ENCODE peak calls at places on chromosome 21, in six cellular contexts. One of them, this sample, is unnamed.

GRCh38 chr21:33668180-33668579 is 25.9 kb downstream of the ITSN1 start:
- DNase-seq in activated effector memory CD4-positive, alpha-beta T cell treated with anti-CD3 and anti-CD28 coated beads, Interleukin-2, amount 50 U/mL, for 16 hours: no peak
- DNase-seq in stimulated activated CD4-positive, alpha-beta T cell treated with anti-CD3 and anti-CD28 coated beads, Interleukin-2, amount 100 ng/mL, for 48 hours: no peak
- DNase-seq in activated CD4-positive, alpha-beta T cell treated with anti-CD3 and anti-CD28 coated beads, Interleukin-2, amount 50 U/mL, for 1 hour: no peak
- DNase-seq in left kidney: no peak
- DNase-seq in ACHN: no peak
- DNase-seq in this sample: no peak

GRCh38 chr21:43318841-43319781 is 107.8 kb downstream of the SIK1 start:
- DNase-seq in activated effector memory CD4-positive, alpha-beta T cell treated with anti-CD3 and anti-CD28 coated beads, Interleukin-2, amount 50 U/mL, for 16 hours: no peak
- DNase-seq in activated CD4-positive, alpha-beta T cell treated with anti-CD3 and anti-CD28 coated beads, Interleukin-2, amount 50 U/mL, for 1 hour: no peak
- DNase-seq in stimulated activated CD4-positive, alpha-beta T cell treated with anti-CD3 and anti-CD28 coated beads, Interleukin-2, amount 100 ng/mL, for 48 hours: no peak
- DNase-seq in left kidney: peak
- DNase-seq in ACHN: no peak
- DNase-seq in this sample: no peak

GRCh38 chr21:21860888-21861287 is 862.7 kb downstream of the NCAM2 start:
- DNase-seq in stimulated activated CD4-positive, alpha-beta T cell treated with anti-CD3 and anti-CD28 coated beads, Interleukin-2, amount 100 ng/mL, for 48 hours: no peak
- DNase-seq in left kidney: peak
- DNase-seq in activated CD4-positive, alpha-beta T cell treated with anti-CD3 and anti-CD28 coated beads, Interleukin-2, amount 50 U/mL, for 1 hour: no peak
- DNase-seq in ACHN: peak
- DNase-seq in activated effector memory CD4-positive, alpha-beta T cell treated with anti-CD3 and anti-CD28 coated beads, Interleukin-2, amount 50 U/mL, for 16 hours: no peak
- DNase-seq in this sample: peak

GRCh38 chr21:33229776-33230517 is at the start of gene IFNAR2:
- DNase-seq in left kidney: peak
- DNase-seq in activated effector memory CD4-positive, alpha-beta T cell treated with anti-CD3 and anti-CD28 coated beads, Interleukin-2, amount 50 U/mL, for 16 hours: peak
- DNase-seq in stimulated activated CD4-positive, alpha-beta T cell treated with anti-CD3 and anti-CD28 coated beads, Interleukin-2, amount 100 ng/mL, for 48 hours: peak
- DNase-seq in activated CD4-positive, alpha-beta T cell treated with anti-CD3 and anti-CD28 coated beads, Interleukin-2, amount 50 U/mL, for 1 hour: peak
- DNase-seq in ACHN: peak
- DNase-seq in this sample: peak

GRCh38 chr21:44370027-44370735 is 16.8 kb downstream of the TRPM2 start:
- DNase-seq in left kidney: peak
- DNase-seq in ACHN: peak
- DNase-seq in activated CD4-positive, alpha-beta T cell treated with anti-CD3 and anti-CD28 coated beads, Interleukin-2, amount 50 U/mL, for 1 hour: no peak
- DNase-seq in stimulated activated CD4-positive, alpha-beta T cell treated with anti-CD3 and anti-CD28 coated beads, Interleukin-2, amount 100 ng/mL, for 48 hours: no peak
- DNase-seq in activated effector memory CD4-positive, alpha-beta T cell treated with anti-CD3 and anti-CD28 coated beads, Interleukin-2, amount 50 U/mL, for 16 hours: peak
- DNase-seq in this sample: no peak

GRCh38 chr21:46206163-46207005 is 22.1 kb upstream of the SPATC1L start:
- DNase-seq in activated effector memory CD4-positive, alpha-beta T cell treated with anti-CD3 and anti-CD28 coated beads, Interleukin-2, amount 50 U/mL, for 16 hours: no peak
- DNase-seq in left kidney: no peak
- DNase-seq in ACHN: no peak
- DNase-seq in activated CD4-positive, alpha-beta T cell treated with anti-CD3 and anti-CD28 coated beads, Interleukin-2, amount 50 U/mL, for 1 hour: no peak
- DNase-seq in stimulated activated CD4-positive, alpha-beta T cell treated with anti-CD3 and anti-CD28 coated beads, Interleukin-2, amount 100 ng/mL, for 48 hours: no peak
- DNase-seq in this sample: no peak

GRCh38 chr21:31222142-31222541 is 121.9 kb downstream of the TIAM1 start:
- DNase-seq in activated CD4-positive, alpha-beta T cell treated with anti-CD3 and anti-CD28 coated beads, Interleukin-2, amount 50 U/mL, for 1 hour: no peak
- DNase-seq in ACHN: no peak
- DNase-seq in stimulated activated CD4-positive, alpha-beta T cell treated with anti-CD3 and anti-CD28 coated beads, Interleukin-2, amount 100 ng/mL, for 48 hours: no peak
- DNase-seq in activated effector memory CD4-positive, alpha-beta T cell treated with anti-CD3 and anti-CD28 coated beads, Interleukin-2, amount 50 U/mL, for 16 hours: no peak
- DNase-seq in left kidney: no peak
- DNase-seq in this sample: no peak

GRCh38 chr21:20443558-20444155 is 554.6 kb upstream of the NCAM2 start:
- DNase-seq in activated effector memory CD4-positive, alpha-beta T cell treated with anti-CD3 and anti-CD28 coated beads, Interleukin-2, amount 50 U/mL, for 16 hours: no peak
- DNase-seq in stimulated activated CD4-positive, alpha-beta T cell treated with anti-CD3 and anti-CD28 coated beads, Interleukin-2, amount 100 ng/mL, for 48 hours: no peak
- DNase-seq in left kidney: peak
- DNase-seq in activated CD4-positive, alpha-beta T cell treated with anti-CD3 and anti-CD28 coated beads, Interleukin-2, amount 50 U/mL, for 1 hour: no peak
- DNase-seq in ACHN: peak
- DNase-seq in this sample: peak

GRCh38 chr21:38787461-38788274 is 18.1 kb upstream of the ETS2 start:
- DNase-seq in ACHN: peak
- DNase-seq in activated CD4-positive, alpha-beta T cell treated with anti-CD3 and anti-CD28 coated beads, Interleukin-2, amount 50 U/mL, for 1 hour: no peak
- DNase-seq in activated effector memory CD4-positive, alpha-beta T cell treated with anti-CD3 and anti-CD28 coated beads, Interleukin-2, amount 50 U/mL, for 16 hours: no peak
- DNase-seq in stimulated activated CD4-positive, alpha-beta T cell treated with anti-CD3 and anti-CD28 coated beads, Interleukin-2, amount 100 ng/mL, for 48 hours: no peak
- DNase-seq in left kidney: peak
- DNase-seq in this sample: peak

GRCh38 chr21:36966846-36967657 is 583 bp upstream of the HLCS start:
- DNase-seq in ACHN: no peak
- DNase-seq in activated effector memory CD4-positive, alpha-beta T cell treated with anti-CD3 and anti-CD28 coated beads, Interleukin-2, amount 50 U/mL, for 16 hours: no peak
- DNase-seq in activated CD4-positive, alpha-beta T cell treated with anti-CD3 and anti-CD28 coated beads, Interleukin-2, amount 50 U/mL, for 1 hour: no peak
- DNase-seq in stimulated activated CD4-positive, alpha-beta T cell treated with anti-CD3 and anti-CD28 coated beads, Interleukin-2, amount 100 ng/mL, for 48 hours: no peak
- DNase-seq in left kidney: peak
- DNase-seq in this sample: peak

GRCh38 chr21:42397291-42398129 is 1.7 kb upstream of the TMPRSS3 start:
- DNase-seq in activated CD4-positive, alpha-beta T cell treated with anti-CD3 and anti-CD28 coated beads, Interleukin-2, amount 50 U/mL, for 1 hour: no peak
- DNase-seq in activated effector memory CD4-positive, alpha-beta T cell treated with anti-CD3 and anti-CD28 coated beads, Interleukin-2, amount 50 U/mL, for 16 hours: peak
- DNase-seq in left kidney: no peak
- DNase-seq in ACHN: no peak
- DNase-seq in stimulated activated CD4-positive, alpha-beta T cell treated with anti-CD3 and anti-CD28 coated beads, Interleukin-2, amount 100 ng/mL, for 48 hours: no peak
- DNase-seq in this sample: no peak

GRCh38 chr21:41121785-41122415 is 46.1 kb upstream of the BACE2 start:
- DNase-seq in stimulated activated CD4-positive, alpha-beta T cell treated with anti-CD3 and anti-CD28 coated beads, Interleukin-2, amount 100 ng/mL, for 48 hours: peak
- DNase-seq in left kidney: peak
- DNase-seq in ACHN: peak
- DNase-seq in activated CD4-positive, alpha-beta T cell treated with anti-CD3 and anti-CD28 coated beads, Interleukin-2, amount 50 U/mL, for 1 hour: peak
- DNase-seq in activated effector memory CD4-positive, alpha-beta T cell treated with anti-CD3 and anti-CD28 coated beads, Interleukin-2, amount 50 U/mL, for 16 hours: peak
- DNase-seq in this sample: peak

GRCh38 chr21:32581732-32582131 is 3.6 kb downstream of the TCP10L start:
- DNase-seq in ACHN: no peak
- DNase-seq in left kidney: peak
- DNase-seq in activated effector memory CD4-positive, alpha-beta T cell treated with anti-CD3 and anti-CD28 coated beads, Interleukin-2, amount 50 U/mL, for 16 hours: no peak
- DNase-seq in stimulated activated CD4-positive, alpha-beta T cell treated with anti-CD3 and anti-CD28 coated beads, Interleukin-2, amount 100 ng/mL, for 48 hours: no peak
- DNase-seq in activated CD4-positive, alpha-beta T cell treated with anti-CD3 and anti-CD28 coated beads, Interleukin-2, amount 50 U/mL, for 1 hour: no peak
- DNase-seq in this sample: no peak

GRCh38 chr21:44074315-44074958 is 32.8 kb upstream of the PWP2 start:
- DNase-seq in ACHN: no peak
- DNase-seq in stimulated activated CD4-positive, alpha-beta T cell treated with anti-CD3 and anti-CD28 coated beads, Interleukin-2, amount 100 ng/mL, for 48 hours: no peak
- DNase-seq in left kidney: no peak
- DNase-seq in activated CD4-positive, alpha-beta T cell treated with anti-CD3 and anti-CD28 coated beads, Interleukin-2, amount 50 U/mL, for 1 hour: no peak
- DNase-seq in activated effector memory CD4-positive, alpha-beta T cell treated with anti-CD3 and anti-CD28 coated beads, Interleukin-2, amount 50 U/mL, for 16 hours: peak
- DNase-seq in this sample: no peak

GRCh38 chr21:15506086-15506485 is 223.7 kb upstream of the USP25 start:
- DNase-seq in stimulated activated CD4-positive, alpha-beta T cell treated with anti-CD3 and anti-CD28 coated beads, Interleukin-2, amount 100 ng/mL, for 48 hours: no peak
- DNase-seq in activated effector memory CD4-positive, alpha-beta T cell treated with anti-CD3 and anti-CD28 coated beads, Interleukin-2, amount 50 U/mL, for 16 hours: no peak
- DNase-seq in left kidney: no peak
- DNase-seq in ACHN: no peak
- DNase-seq in activated CD4-positive, alpha-beta T cell treated with anti-CD3 and anti-CD28 coated beads, Interleukin-2, amount 50 U/mL, for 1 hour: no peak
- DNase-seq in this sample: no peak

GRCh38 chr21:17780539-17780938 is 38.6 kb downstream of the C21orf91 start:
- DNase-seq in left kidney: no peak
- DNase-seq in stimulated activated CD4-positive, alpha-beta T cell treated with anti-CD3 and anti-CD28 coated beads, Interleukin-2, amount 100 ng/mL, for 48 hours: no peak
- DNase-seq in ACHN: no peak
- DNase-seq in activated effector memory CD4-positive, alpha-beta T cell treated with anti-CD3 and anti-CD28 coated beads, Interleukin-2, amount 50 U/mL, for 16 hours: peak
- DNase-seq in activated CD4-positive, alpha-beta T cell treated with anti-CD3 and anti-CD28 coated beads, Interleukin-2, amount 50 U/mL, for 1 hour: peak
- DNase-seq in this sample: peak

GRCh38 chr21:35922618-35923017 is 137.7 kb downstream of the SETD4 start:
- DNase-seq in ACHN: no peak
- DNase-seq in activated CD4-positive, alpha-beta T cell treated with anti-CD3 and anti-CD28 coated beads, Interleukin-2, amount 50 U/mL, for 1 hour: no peak
- DNase-seq in left kidney: no peak
- DNase-seq in stimulated activated CD4-positive, alpha-beta T cell treated with anti-CD3 and anti-CD28 coated beads, Interleukin-2, amount 100 ng/mL, for 48 hours: no peak
- DNase-seq in activated effector memory CD4-positive, alpha-beta T cell treated with anti-CD3 and anti-CD28 coated beads, Interleukin-2, amount 50 U/mL, for 16 hours: no peak
- DNase-seq in this sample: no peak

GRCh38 chr21:38948377-38948776 is 142.6 kb downstream of the ETS2 start:
- DNase-seq in activated CD4-positive, alpha-beta T cell treated with anti-CD3 and anti-CD28 coated beads, Interleukin-2, amount 50 U/mL, for 1 hour: no peak
- DNase-seq in stimulated activated CD4-positive, alpha-beta T cell treated with anti-CD3 and anti-CD28 coated beads, Interleukin-2, amount 100 ng/mL, for 48 hours: no peak
- DNase-seq in ACHN: peak
- DNase-seq in activated effector memory CD4-positive, alpha-beta T cell treated with anti-CD3 and anti-CD28 coated beads, Interleukin-2, amount 50 U/mL, for 16 hours: no peak
- DNase-seq in left kidney: no peak
- DNase-seq in this sample: no peak

GRCh38 chr21:36866419-36866818 is 100.0 kb downstream of the HLCS start:
- DNase-seq in activated CD4-positive, alpha-beta T cell treated with anti-CD3 and anti-CD28 coated beads, Interleukin-2, amount 50 U/mL, for 1 hour: no peak
- DNase-seq in left kidney: peak
- DNase-seq in ACHN: no peak
- DNase-seq in stimulated activated CD4-positive, alpha-beta T cell treated with anti-CD3 and anti-CD28 coated beads, Interleukin-2, amount 100 ng/mL, for 48 hours: no peak
- DNase-seq in activated effector memory CD4-positive, alpha-beta T cell treated with anti-CD3 and anti-CD28 coated beads, Interleukin-2, amount 50 U/mL, for 16 hours: no peak
- DNase-seq in this sample: no peak

GRCh38 chr21:34732388-34732821 is 63.6 kb downstream of the CLIC6 start:
- DNase-seq in left kidney: no peak
- DNase-seq in activated CD4-positive, alpha-beta T cell treated with anti-CD3 and anti-CD28 coated beads, Interleukin-2, amount 50 U/mL, for 1 hour: no peak
- DNase-seq in stimulated activated CD4-positive, alpha-beta T cell treated with anti-CD3 and anti-CD28 coated beads, Interleukin-2, amount 100 ng/mL, for 48 hours: no peak
- DNase-seq in activated effector memory CD4-positive, alpha-beta T cell treated with anti-CD3 and anti-CD28 coated beads, Interleukin-2, amount 50 U/mL, for 16 hours: no peak
- DNase-seq in ACHN: no peak
- DNase-seq in this sample: no peak

GRCh38 chr21:32414579-32415358 is 2.3 kb downstream of the EVA1C start:
- DNase-seq in left kidney: peak
- DNase-seq in stimulated activated CD4-positive, alpha-beta T cell treated with anti-CD3 and anti-CD28 coated beads, Interleukin-2, amount 100 ng/mL, for 48 hours: no peak
- DNase-seq in activated effector memory CD4-positive, alpha-beta T cell treated with anti-CD3 and anti-CD28 coated beads, Interleukin-2, amount 50 U/mL, for 16 hours: no peak
- DNase-seq in activated CD4-positive, alpha-beta T cell treated with anti-CD3 and anti-CD28 coated beads, Interleukin-2, amount 50 U/mL, for 1 hour: no peak
- DNase-seq in ACHN: no peak
- DNase-seq in this sample: no peak

GRCh38 chr21:26806734-26807372 is 38.4 kb downstream of the ADAMTS1 start:
- DNase-seq in left kidney: no peak
- DNase-seq in activated CD4-positive, alpha-beta T cell treated with anti-CD3 and anti-CD28 coated beads, Interleukin-2, amount 50 U/mL, for 1 hour: no peak
- DNase-seq in activated effector memory CD4-positive, alpha-beta T cell treated with anti-CD3 and anti-CD28 coated beads, Interleukin-2, amount 50 U/mL, for 16 hours: no peak
- DNase-seq in stimulated activated CD4-positive, alpha-beta T cell treated with anti-CD3 and anti-CD28 coated beads, Interleukin-2, amount 100 ng/mL, for 48 hours: no peak
- DNase-seq in ACHN: no peak
- DNase-seq in this sample: no peak

GRCh38 chr21:29870814-29871213 is 69.0 kb downstream of the GRIK1 start:
- DNase-seq in ACHN: no peak
- DNase-seq in activated CD4-positive, alpha-beta T cell treated with anti-CD3 and anti-CD28 coated beads, Interleukin-2, amount 50 U/mL, for 1 hour: no peak
- DNase-seq in stimulated activated CD4-positive, alpha-beta T cell treated with anti-CD3 and anti-CD28 coated beads, Interleukin-2, amount 100 ng/mL, for 48 hours: no peak
- DNase-seq in activated effector memory CD4-positive, alpha-beta T cell treated with anti-CD3 and anti-CD28 coated beads, Interleukin-2, amount 50 U/mL, for 16 hours: no peak
- DNase-seq in left kidney: peak
- DNase-seq in this sample: peak

GRCh38 chr21:34730756-34731445 is 62.1 kb downstream of the CLIC6 start:
- DNase-seq in stimulated activated CD4-positive, alpha-beta T cell treated with anti-CD3 and anti-CD28 coated beads, Interleukin-2, amount 100 ng/mL, for 48 hours: no peak
- DNase-seq in activated effector memory CD4-positive, alpha-beta T cell treated with anti-CD3 and anti-CD28 coated beads, Interleukin-2, amount 50 U/mL, for 16 hours: no peak
- DNase-seq in left kidney: no peak
- DNase-seq in ACHN: no peak
- DNase-seq in activated CD4-positive, alpha-beta T cell treated with anti-CD3 and anti-CD28 coated beads, Interleukin-2, amount 50 U/mL, for 1 hour: no peak
- DNase-seq in this sample: no peak

GRCh38 chr21:25459993-25460392 is 147.3 kb downstream of the MRPL39 start:
- DNase-seq in ACHN: no peak
- DNase-seq in left kidney: peak
- DNase-seq in stimulated activated CD4-positive, alpha-beta T cell treated with anti-CD3 and anti-CD28 coated beads, Interleukin-2, amount 100 ng/mL, for 48 hours: no peak
- DNase-seq in activated effector memory CD4-positive, alpha-beta T cell treated with anti-CD3 and anti-CD28 coated beads, Interleukin-2, amount 50 U/mL, for 16 hours: no peak
- DNase-seq in activated CD4-positive, alpha-beta T cell treated with anti-CD3 and anti-CD28 coated beads, Interleukin-2, amount 50 U/mL, for 1 hour: no peak
- DNase-seq in this sample: no peak

GRCh38 chr21:31351438-31351837 is 7.4 kb upstream of the TIAM1 start:
- DNase-seq in ACHN: no peak
- DNase-seq in activated CD4-positive, alpha-beta T cell treated with anti-CD3 and anti-CD28 coated beads, Interleukin-2, amount 50 U/mL, for 1 hour: no peak
- DNase-seq in left kidney: no peak
- DNase-seq in stimulated activated CD4-positive, alpha-beta T cell treated with anti-CD3 and anti-CD28 coated beads, Interleukin-2, amount 100 ng/mL, for 48 hours: no peak
- DNase-seq in activated effector memory CD4-positive, alpha-beta T cell treated with anti-CD3 and anti-CD28 coated beads, Interleukin-2, amount 50 U/mL, for 16 hours: no peak
- DNase-seq in this sample: peak

GRCh38 chr21:44438531-44439210 is 16.6 kb upstream of the LRRC3 start:
- DNase-seq in left kidney: no peak
- DNase-seq in ACHN: no peak
- DNase-seq in stimulated activated CD4-positive, alpha-beta T cell treated with anti-CD3 and anti-CD28 coated beads, Interleukin-2, amount 100 ng/mL, for 48 hours: no peak
- DNase-seq in activated CD4-positive, alpha-beta T cell treated with anti-CD3 and anti-CD28 coated beads, Interleukin-2, amount 50 U/mL, for 1 hour: no peak
- DNase-seq in activated effector memory CD4-positive, alpha-beta T cell treated with anti-CD3 and anti-CD28 coated beads, Interleukin-2, amount 50 U/mL, for 16 hours: no peak
- DNase-seq in this sample: no peak

GRCh38 chr21:38680401-38680800 is 125.3 kb upstream of the ETS2 start:
- DNase-seq in activated CD4-positive, alpha-beta T cell treated with anti-CD3 and anti-CD28 coated beads, Interleukin-2, amount 50 U/mL, for 1 hour: no peak
- DNase-seq in stimulated activated CD4-positive, alpha-beta T cell treated with anti-CD3 and anti-CD28 coated beads, Interleukin-2, amount 100 ng/mL, for 48 hours: no peak
- DNase-seq in activated effector memory CD4-positive, alpha-beta T cell treated with anti-CD3 and anti-CD28 coated beads, Interleukin-2, amount 50 U/mL, for 16 hours: no peak
- DNase-seq in left kidney: no peak
- DNase-seq in ACHN: no peak
- DNase-seq in this sample: no peak